ENCODE peak calls at places on chromosome 9, in seven cellular contexts. P is psoas muscle, R is neuronal stem cell, A is A549, U is heart right ventricle, G is SJSA1, E is GM23248. M is an unnamed sample.

GRCh38 chr9:28938981-28939380 is 1365.7 kb upstream of the C9orf72 start:
- DNase-seq in P (no peak), R (no peak), A (no peak), U (no peak), G (no peak), E (no peak), M (no peak)

GRCh38 chr9:113962391-113962790 is 86.3 kb downstream of the ZNF618 start:
- DNase-seq in P (no peak), R (no peak), A (no peak), U (no peak), G (no peak), E (no peak), M (no peak)

GRCh38 chr9:94982211-94982610 is 255.7 kb downstream of the AOPEP start:
- DNase-seq in P (no peak), R (no peak), A (no peak), U (no peak), G (no peak), E (no peak), M (no peak)

GRCh38 chr9:34547960-34548603 is 25.3 kb upstream of the ENHO start:
- DNase-seq in P (peak), R (peak), A (peak), U (peak), G (no peak), E (peak), M (peak)

GRCh38 chr9:126326228-126327015 is at the start of gene MVB12B:
- DNase-seq in P (peak), R (peak), A (peak), U (no peak), G (peak), E (peak), M (no peak)

GRCh38 chr9:87387351-87388055 is 110.2 kb upstream of the DAPK1 start:
- DNase-seq in P (no peak), R (no peak), A (no peak), U (no peak), G (peak), E (peak), M (no peak)

GRCh38 chr9:37026085-37026935 is 7.8 kb downstream of the PAX5 start:
- DNase-seq in P (no peak), R (no peak), A (no peak), U (no peak), G (no peak), E (peak), M (no peak)

GRCh38 chr9:110066929-110067716 is 140.8 kb downstream of the C9orf152 start:
- DNase-seq in P (no peak), R (no peak), A (no peak), U (peak), G (no peak), E (peak), M (no peak)

GRCh38 chr9:34985311-34985899 is 4.1 kb upstream of the DNAJB5 start:
- DNase-seq in P (peak), R (peak), A (peak), U (no peak), G (peak), E (peak), M (no peak)

GRCh38 chr9:98973546-98973921 is 29.8 kb downstream of the COL15A1 start:
- DNase-seq in P (peak), R (no peak), A (no peak), U (peak), G (no peak), E (no peak), M (no peak)

GRCh38 chr9:101639785-101640437 is 45.1 kb upstream of the PPP3R2 start:
- DNase-seq in P (no peak), R (no peak), A (no peak), U (no peak), G (no peak), E (no peak), M (no peak)

GRCh38 chr9:124877383-124877782 is 15.5 kb downstream of the ARPC5L start:
- DNase-seq in P (no peak), R (no peak), A (no peak), U (no peak), G (no peak), E (no peak), M (no peak)

GRCh38 chr9:126788631-126789349 is 16.1 kb upstream of the ZBTB43 start:
- DNase-seq in P (no peak), R (no peak), A (peak), U (no peak), G (no peak), E (peak), M (peak)

GRCh38 chr9:33431420-33431819 is 16.0 kb downstream of the AQP3 start:
- DNase-seq in P (no peak), R (no peak), A (no peak), U (no peak), G (no peak), E (no peak), M (no peak)
- H3K27ac ChIP-seq in P (no peak), R (no peak), A (peak), U (no peak), G (no peak), E (no peak), M (no peak)

DNA sequence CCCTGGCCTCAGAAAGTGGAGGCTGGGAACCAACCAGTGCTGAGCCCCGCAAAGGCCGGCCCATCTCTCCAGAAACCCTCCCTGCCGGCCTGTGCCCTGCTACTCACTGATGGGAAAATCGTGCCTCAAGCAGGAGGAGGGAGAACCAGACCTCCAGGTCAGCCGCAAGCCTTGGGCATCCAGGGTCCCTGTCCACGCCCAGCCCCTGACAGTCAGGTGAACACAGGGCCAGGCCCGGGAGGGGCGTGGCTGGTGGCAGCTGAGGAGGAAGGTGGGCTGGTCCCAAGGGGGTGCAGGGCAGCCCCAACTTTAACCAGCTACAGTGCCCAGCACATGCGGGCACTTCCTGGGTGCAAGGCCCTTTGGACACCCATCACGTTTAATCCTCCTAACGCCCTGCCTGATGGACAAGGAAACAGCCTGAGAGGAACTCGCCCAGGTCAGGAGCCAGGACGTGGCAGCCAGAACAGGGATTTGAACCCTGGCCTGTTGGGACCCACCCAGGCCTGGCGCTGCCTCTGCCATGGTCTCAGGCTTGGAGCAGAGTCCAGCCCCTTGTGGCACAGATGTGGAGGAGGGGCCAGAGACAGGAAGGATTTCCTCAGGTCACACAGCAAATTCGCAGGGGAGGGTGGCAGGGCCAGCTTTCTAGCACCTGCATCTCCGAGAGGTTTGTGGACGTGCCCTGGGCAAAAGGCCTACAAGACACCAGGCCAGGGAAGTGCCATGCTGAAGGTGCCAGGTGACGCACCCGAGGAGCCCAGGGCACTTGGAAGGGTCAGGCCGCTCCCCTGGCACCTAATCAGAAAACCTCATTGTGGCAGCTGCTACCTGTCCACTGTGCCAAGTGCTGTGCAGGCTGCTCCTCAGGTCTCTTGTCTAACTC is 4.5 kb downstream of the RALGDS start:
- DNase-seq in P (peak), R (no peak), A (no peak), U (no peak), G (no peak), E (no peak), M (peak)
- H3K27ac ChIP-seq in P (peak), R (no peak), A (no peak), U (peak), G (no peak), E (no peak), M (peak)

GRCh38 chr9:116691607-116692006 is 4.5 kb downstream of the TRIM32 start:
- DNase-seq in P (no peak), R (no peak), A (no peak), U (no peak), G (no peak), E (no peak), M (no peak)
- H3K27ac ChIP-seq in P (no peak), R (no peak), A (no peak), U (no peak), G (no peak), E (peak), M (peak)

GRCh38 chr9:119114681-119115080 is 254.6 kb downstream of the BRINP1 start:
- DNase-seq in P (no peak), R (no peak), A (no peak), U (no peak), G (no peak), E (no peak), M (no peak)
- H3K27ac ChIP-seq in P (no peak), R (no peak), A (no peak), U (no peak), G (no peak), E (no peak), M (no peak)

M was measured in gastrocnemius medialis.